ENCODE peak calls at places on chromosomes 7 and 10, in five cellular contexts. F is AG10803, Q is cardiac fibroblast, Y is endothelial cell, L is WERI-Rb-1. V is an unnamed sample.

GRCh38 chr10:30219977-30220751 is 128.9 kb downstream of the MTPAP start:
- DNase-seq in F (peak; percentile 47), Q (peak; percentile 60), Y (peak; percentile 4), L (no peak), V (peak; percentile 12)

GRCh38 chr7:142188846-142189245 is 69.0 kb downstream of the PRSS58 start:
- DNase-seq in F (no peak), Q (peak; percentile 60), Y (no peak), L (no peak), V (no peak)

GRCh38 chr10:92832998-92833642 is 15.2 kb upstream of the EXOC6 start:
- DNase-seq in F (no peak), Q (no peak), Y (no peak), L (no peak), V (no peak)

GRCh38 chr10:18616337-18616736 is 35.0 kb downstream of the NSUN6 start:
- DNase-seq in F (no peak), Q (peak; percentile 22), Y (no peak), L (no peak), V (no peak)

GRCh38 chr10:34292675-34293074 is 522.4 kb downstream of the PARD3 start:
- DNase-seq in F (no peak), Q (no peak), Y (no peak), L (no peak), V (no peak)

GRCh38 chr10:132111871-132112341 is 46.2 kb downstream of the JAKMIP3 start:
- DNase-seq in F (no peak), Q (no peak), Y (peak; percentile 1), L (peak; percentile 4), V (peak; percentile 0)

GRCh38 chr10:115082521-115082920 is 10.6 kb upstream of the ATRNL1 start:
- DNase-seq in F (peak; percentile 27), Q (peak; percentile 41), Y (no peak), L (no peak), V (no peak)

GRCh38 chr10:126892150-126892872 is 12.9 kb upstream of the DOCK1 start:
- DNase-seq in F (no peak), Q (no peak), Y (no peak), L (no peak), V (no peak)

GRCh38 chr10:27742926-27743735 is 2.5 kb downstream of the MKX start:
- DNase-seq in F (peak; percentile 43), Q (peak; percentile 11), Y (peak; percentile 35), L (no peak), V (peak; percentile 59)

GRCh38 chr10:63364918-63365317 is 100.9 kb downstream of the JMJD1C start:
- DNase-seq in F (no peak), Q (no peak), Y (no peak), L (no peak), V (no peak)

GRCh38 chr7:79709574-79710409 is 256.3 kb upstream of the MAGI2 start:
- DNase-seq in F (no peak), Q (peak; percentile 30), Y (no peak), L (no peak), V (no peak)

GRCh38 chr10:120460191-120460590 is 3.2 kb downstream of the PLPP4 start:
- DNase-seq in F (peak; percentile 46), Q (no peak), Y (no peak), L (no peak), V (no peak)

DNA sequence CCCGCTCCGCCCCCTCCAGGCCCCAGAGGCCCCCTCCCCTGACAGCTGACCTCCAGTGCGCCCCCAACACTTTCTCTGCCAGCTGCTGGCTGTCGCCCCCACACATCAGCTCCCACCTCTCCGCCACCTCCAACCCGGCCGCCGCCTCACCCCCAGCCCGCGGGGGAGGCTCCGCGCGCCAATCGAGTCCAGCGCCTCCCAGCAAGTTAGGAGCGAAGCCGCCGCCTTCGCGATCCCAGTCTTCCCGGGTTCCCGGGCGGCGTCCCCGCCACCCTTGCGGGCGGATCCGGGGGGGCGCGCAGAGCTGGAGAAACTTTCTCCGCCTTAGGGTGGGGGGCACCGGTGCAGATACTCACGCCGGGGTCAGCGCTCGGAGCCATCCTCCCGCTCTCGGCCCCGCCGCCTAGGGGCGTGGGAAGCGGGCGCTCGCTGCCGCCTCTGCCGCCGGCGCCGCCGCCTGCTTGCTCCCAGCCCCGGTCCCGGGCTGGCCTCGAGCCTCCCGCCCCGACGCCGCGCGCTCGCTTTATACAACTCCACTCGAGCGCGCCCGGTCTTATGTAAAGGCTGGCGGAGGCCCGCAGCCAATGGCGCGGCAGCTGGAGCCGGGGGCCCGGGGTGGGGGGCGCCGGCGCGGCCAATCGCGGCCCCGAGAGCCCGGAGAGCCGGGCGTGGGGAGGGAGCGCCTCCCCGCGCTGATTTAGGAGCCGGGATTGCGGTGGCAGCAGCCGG is at the start of gene CRTAC1:
- DNase-seq in F (peak; percentile 9), Q (no peak), Y (peak; percentile 70), L (peak; percentile 94), V (peak; percentile 90)
- TF ChIP-seq CTCF in F (no peak), Q (no peak), Y (no peak), L (no peak), V (no peak)

DNA sequence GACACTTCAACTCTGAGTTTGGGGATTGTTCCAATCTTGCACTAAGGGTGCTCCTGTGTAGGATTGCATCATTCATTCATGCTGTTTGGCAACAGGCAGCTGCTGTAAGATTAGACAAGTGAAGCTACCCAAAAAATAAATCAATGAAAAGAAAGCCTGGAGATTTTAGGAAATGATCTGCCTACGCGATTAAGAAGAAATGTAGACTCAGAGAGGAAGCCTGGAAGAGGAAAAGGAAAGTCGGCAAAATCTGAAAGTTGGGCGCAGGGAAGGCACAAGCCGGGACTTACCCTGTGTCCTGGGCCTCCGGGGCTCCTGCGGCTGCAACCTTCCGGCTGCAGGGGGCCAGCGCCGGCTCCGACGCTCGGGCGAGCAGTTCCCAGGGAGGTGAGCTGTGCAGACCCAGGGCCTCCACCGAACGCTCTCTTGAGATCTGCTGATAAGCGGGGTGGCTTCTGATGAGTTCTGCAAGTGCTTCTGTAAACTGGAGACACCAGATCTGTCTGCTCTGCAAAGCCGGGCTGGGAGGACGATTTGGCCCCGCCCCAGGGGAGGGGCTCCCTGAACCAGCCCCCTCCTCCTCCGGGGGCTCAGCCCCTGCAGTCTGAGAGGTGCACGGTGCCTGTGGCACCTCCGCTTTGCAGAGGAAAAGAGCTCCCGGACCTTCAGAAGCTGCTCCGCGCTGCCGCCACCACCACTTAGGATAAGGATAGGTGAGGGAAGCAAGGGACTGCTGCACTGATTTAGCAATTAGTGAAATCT is 17.4 kb downstream of the PSPH start:
- DNase-seq in F (peak; percentile 70), Q (peak; percentile 78), Y (peak; percentile 79), L (peak; percentile 92), V (peak; percentile 88)
- TF ChIP-seq CTCF in F (peak; percentile 45), Q (peak; percentile 56), Y (no peak), L (no peak), V (peak; percentile 23)

DNA sequence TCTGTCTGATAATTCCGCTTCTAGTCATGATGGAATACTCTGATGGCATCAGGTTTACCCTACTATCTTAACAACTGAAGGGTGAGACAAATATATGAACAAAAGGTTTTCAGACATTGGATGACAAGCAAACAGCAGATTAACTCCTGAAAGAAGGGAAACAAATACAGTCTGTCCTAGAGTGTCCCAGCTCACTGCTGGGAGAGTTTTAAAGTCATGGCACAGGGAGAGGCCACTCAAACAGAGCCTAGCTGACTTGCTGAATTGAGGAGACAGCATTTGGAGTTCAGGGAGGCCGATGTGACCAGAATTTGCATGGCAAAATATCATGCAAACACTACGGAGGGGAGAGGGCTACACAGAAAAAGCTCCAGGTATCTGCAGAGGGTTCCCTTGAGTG is 73.1 kb downstream of the MDH2 start:
- DNase-seq in F (no peak), Q (no peak), Y (no peak), L (no peak), V (no peak)
- TF ChIP-seq CTCF in F (no peak), Q (no peak), Y (no peak), L (no peak), V (no peak)

DNA sequence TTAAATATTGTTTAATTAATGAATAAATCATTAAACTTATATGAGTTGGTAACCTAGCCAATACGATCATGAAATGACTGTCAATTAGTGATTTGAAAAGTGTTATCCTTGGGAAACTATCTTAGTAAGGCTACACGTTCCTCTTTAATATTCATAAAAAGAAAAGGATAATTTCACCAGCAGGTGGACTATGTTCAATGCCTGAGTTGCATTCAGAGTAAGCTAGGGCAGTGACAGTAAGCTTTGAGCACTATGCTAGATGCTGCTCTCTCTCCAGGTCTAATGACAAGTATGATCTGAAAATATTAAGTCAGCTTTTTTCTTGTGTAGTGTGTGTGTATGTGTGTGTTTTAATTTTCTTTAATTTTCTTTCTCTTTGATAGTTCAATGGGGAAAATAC is 486.3 kb upstream of the PCDH15 start:
- DNase-seq in F (peak; percentile 0), Q (no peak), Y (no peak), L (no peak), V (no peak)
- TF ChIP-seq CTCF in F (no peak), Q (no peak), Y (no peak), L (no peak), V (no peak)

DNA sequence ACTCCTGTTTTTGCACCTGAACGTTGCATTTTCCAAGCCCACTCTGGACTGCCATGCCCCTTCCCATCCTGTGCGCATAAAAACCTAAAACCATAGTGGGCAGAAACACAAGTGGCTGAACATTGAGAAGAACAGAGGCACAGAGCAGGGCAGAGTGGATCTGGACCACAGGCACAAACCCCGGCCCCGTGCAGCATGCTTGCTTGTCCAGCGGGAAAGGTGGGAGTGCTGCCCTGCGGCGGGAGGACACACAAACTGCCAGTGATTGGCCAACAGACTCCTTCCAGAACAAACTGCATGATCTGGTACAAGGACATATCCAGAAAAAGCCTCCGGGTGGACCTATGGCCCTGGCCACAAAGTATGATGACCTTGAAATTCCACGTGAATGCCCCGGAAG is 42.5 kb upstream of the ADARB2 start:
- DNase-seq in F (no peak), Q (no peak), Y (no peak), L (no peak), V (no peak)
- TF ChIP-seq CTCF in F (no peak), Q (no peak), Y (no peak), L (no peak), V (no peak)

DNA sequence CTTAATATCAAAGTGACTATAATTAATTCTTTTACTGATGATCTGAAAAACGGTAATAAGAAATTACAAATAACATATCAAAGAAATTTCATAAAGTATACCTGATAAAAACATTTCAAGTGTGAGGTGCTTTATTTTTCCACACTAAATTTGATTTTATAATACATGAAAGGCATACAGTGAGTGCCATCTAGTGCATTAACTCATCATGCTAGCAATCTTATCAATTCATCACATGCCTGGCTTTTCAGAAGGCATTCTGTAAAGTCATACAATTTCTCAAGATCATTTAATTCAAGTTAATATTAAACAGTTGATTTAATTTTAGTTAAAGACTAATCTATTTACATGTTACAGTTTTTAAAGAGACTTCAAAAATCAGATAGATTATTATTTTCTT is 1020.9 kb downstream of the GATA3 start:
- DNase-seq in F (no peak), Q (no peak), Y (no peak), L (no peak), V (no peak)
- TF ChIP-seq CTCF in F (no peak), Q (no peak), Y (no peak), L (no peak), V (no peak)

V was measured in nephron progenitor cell.